ENCODE peak calls at places on chromosomes 16 and 17, in four cellular contexts. R is GM12865, Q is AG09319, X is COLO829. T is an unnamed sample.

GRCh38 chr17:77906377-77906871 is 52.1 kb upstream of the TNRC6C start:
- DNase-seq in R (no peak), Q (no peak), X (no peak), T (no peak)

GRCh38 chr16:10871157-10871991 is 5.6 kb upstream of the CIITA start:
- DNase-seq in R (peak), Q (peak), X (peak), T (no peak)

GRCh38 chr16:50297301-50298074 is 31.1 kb downstream of the ADCY7 start:
- DNase-seq in R (no peak), Q (no peak), X (no peak), T (no peak)

GRCh38 chr17:42282478-42283080 is 5.7 kb upstream of the STAT5A start:
- DNase-seq in R (no peak), Q (no peak), X (no peak), T (no peak)

GRCh38 chr17:45385331-45385997 is 47.2 kb downstream of the ARHGAP27 start:
- DNase-seq in R (peak), Q (peak), X (peak), T (no peak)

GRCh38 chr17:76438906-76439305 is 14.0 kb downstream of the UBE2O start:
- DNase-seq in R (no peak), Q (no peak), X (no peak), T (no peak)

GRCh38 chr17:75727391-75727790 is 6.1 kb downstream of the ITGB4 start:
- DNase-seq in R (no peak), Q (no peak), X (no peak), T (no peak)

GRCh38 chr16:7083086-7083485 is 249.6 kb upstream of the RBFOX1 start:
- DNase-seq in R (no peak), Q (no peak), X (no peak), T (no peak)

GRCh38 chr17:63258785-63259184 is 187.3 kb downstream of the CYB561 start:
- DNase-seq in R (no peak), Q (no peak), X (no peak), T (no peak)

GRCh38 chr17:29782917-29783316 is 147.1 kb downstream of the SSH2 start:
- DNase-seq in R (no peak), Q (no peak), X (no peak), T (no peak)

GRCh38 chr17:33260638-33261037 is 32.5 kb downstream of the ASIC2 start:
- DNase-seq in R (no peak), Q (no peak), X (no peak), T (no peak)

GRCh38 chr16:66455970-66456369 is 28.9 kb downstream of the BEAN1 start:
- DNase-seq in R (no peak), Q (no peak), X (no peak), T (no peak)

GRCh38 chr16:56348168-56349085 is 76.9 kb downstream of the AMFR start:
- DNase-seq in R (no peak), Q (no peak), X (no peak), T (no peak)

GRCh38 chr17:62178579-62178978 is 113.5 kb upstream of the MED13 start:
- DNase-seq in R (no peak), Q (no peak), X (no peak), T (no peak)